ENCODE peak calls at places on chromosomes 4 and X, in eight cellular contexts. O is T-cell; K is HFF-Myc; U is NCI-H2107; G is lung microvascular endothelial cell; J is stimulated activated CD4-positive, alpha-beta T cell treated with anti-CD3 and anti-CD28 coated beads, Interleukin-2, amount 100 ng/mL, for 4 hours; L is tibial artery; V is NCI-H1105. T is an unnamed sample.

GRCh38 chrX:108415146-108415545 is 23.1 kb downstream of the COL4A6 start:
- DNase-seq in O (no peak), K (no peak), U (no peak), G (peak), J (no peak), L (no peak), V (no peak), T (no peak)

GRCh38 chr4:169416997-169417396 is 146.2 kb upstream of the SH3RF1 start:
- DNase-seq in O (no peak), K (no peak), U (no peak), G (peak), J (no peak), L (no peak), V (peak), T (no peak)

GRCh38 chr4:142840516-142841123 is 5.5 kb downstream of the INPP4B start:
- DNase-seq in O (no peak), K (no peak), U (no peak), G (peak), J (no peak), L (no peak), V (peak), T (no peak)

GRCh38 chrX:42746606-42747005 is 31.4 kb downstream of the PPP1R2C start:
- DNase-seq in O (no peak), K (peak), U (no peak), G (no peak), J (no peak), L (no peak), V (no peak), T (no peak)

GRCh38 chrX:11929476-11929875 is 171.4 kb downstream of the MSL3 start:
- DNase-seq in O (no peak), K (no peak), U (no peak), G (peak), J (no peak), L (no peak), V (no peak), T (no peak)

GRCh38 chr4:110124721-110125120 is 73.7 kb downstream of the ELOVL6 start:
- DNase-seq in O (no peak), K (no peak), U (no peak), G (no peak), J (no peak), L (no peak), V (no peak), T (no peak)

GRCh38 chrX:38214551-38214950 is 6.1 kb downstream of the SRPX start:
- DNase-seq in O (no peak), K (no peak), U (no peak), G (peak), J (no peak), L (no peak), V (no peak), T (no peak)

GRCh38 chr4:40887690-40888089 is 137.9 kb downstream of the NSUN7 start:
- DNase-seq in O (no peak), K (no peak), U (no peak), G (no peak), J (no peak), L (no peak), V (no peak), T (no peak)

GRCh38 chrX:54320067-54320466 is 37.8 kb downstream of the WNK3 start:
- DNase-seq in O (no peak), K (no peak), U (no peak), G (no peak), J (no peak), L (no peak), V (no peak), T (no peak)